ENCODE peak calls at places on chromosomes 2 and 18, in seven cellular contexts. N is kidney epithelial cell, P is aorta, U is colonic mucosa, R is H7, I is neural progenitor cell, T is GM12878. M is an unnamed sample.
A peak's percentile ranks its signal among the peaks of the same experiment; 100 is the strongest.

GRCh38 chr2:227238242-227239237 is 74.1 kb downstream of the COL4A3 start:
- DNase-seq in N (peak; percentile 34), R (peak; percentile 47), T (peak; percentile 21), P (peak; percentile 86), I (peak; percentile 77), U (peak; percentile 74), M (peak; percentile 32)

GRCh38 chr2:54945401-54946219 is 104.6 kb downstream of the RTN4 start:
- DNase-seq in U (no peak), I (no peak), P (peak; percentile 83), N (no peak), R (no peak), T (peak; percentile 15), M (no peak)

GRCh38 chr2:15756011-15756550 is 164.4 kb downstream of the DDX1 start:
- DNase-seq in R (no peak), U (no peak), P (no peak), N (no peak), I (no peak), T (no peak), M (no peak)

GRCh38 chr2:37085731-37086147 is 1.4 kb downstream of the GPATCH11 start:
- DNase-seq in R (no peak), I (no peak), P (no peak), T (no peak), N (no peak), U (no peak), M (no peak)

GRCh38 chr2:121071058-121071504 is 213.9 kb downstream of the TFCP2L1 start:
- DNase-seq in P (peak; percentile 93), T (no peak), U (peak; percentile 70), N (no peak), I (peak; percentile 83), R (peak; percentile 97), M (no peak)

GRCh38 chr2:216082388-216082733 is 642 bp downstream of the TMEM169 start:
- DNase-seq in N (no peak), T (no peak), U (no peak), R (peak; percentile 35), I (no peak), P (no peak), M (no peak)

GRCh38 chr18:30248061-30248460 is 794.5 kb downstream of the DSC3 start:
- DNase-seq in I (no peak), U (no peak), N (no peak), T (no peak), R (no peak), P (no peak), M (no peak)

GRCh38 chr2:180599804-180600203 is 380.6 kb upstream of the UBE2E3 start:
- DNase-seq in I (no peak), P (no peak), R (no peak), U (no peak), T (no peak), N (no peak), M (no peak)

GRCh38 chr18:32383040-32383819 is 87.5 kb downstream of the GAREM1 start:
- DNase-seq in U (no peak), I (no peak), P (no peak), R (no peak), N (peak; percentile 85), T (no peak), M (no peak)

GRCh38 chr2:70182689-70183088 is 8.1 kb downstream of the C2orf42 start:
- DNase-seq in U (no peak), T (no peak), I (no peak), N (no peak), R (no peak), P (no peak), M (no peak)

GRCh38 chr2:239825705-239825979 is 199.5 kb downstream of the NDUFA10 start:
- DNase-seq in U (no peak), P (no peak), N (no peak), R (no peak), T (no peak), I (no peak), M (no peak)

GRCh38 chr2:241541564-241542277 is 16.8 kb upstream of the BOK start:
- DNase-seq in I (peak; percentile 38), U (no peak), P (no peak), R (no peak), T (no peak), N (no peak), M (no peak)

GRCh38 chr2:146741260-146741659 is 1103.6 kb upstream of the ACVR2A start:
- DNase-seq in P (no peak), I (no peak), T (no peak), N (no peak), R (no peak), U (no peak), M (no peak)

GRCh38 chr18:49400398-49401072 is 59.9 kb downstream of the DYM start:
- DNase-seq in U (no peak), N (peak; percentile 58), P (no peak), T (no peak), I (no peak), R (no peak), M (peak; percentile 29)

GRCh38 chr2:3132466-3132865 is 245.2 kb downstream of the EIPR1 start:
- DNase-seq in R (peak; percentile 8), P (no peak), N (no peak), T (no peak), U (no peak), I (no peak), M (no peak)

GRCh38 chr2:38702413-38702812 is 36.5 kb downstream of the GALM start:
- DNase-seq in N (peak; percentile 52), I (no peak), U (no peak), T (no peak), R (no peak), P (no peak), M (no peak)

GRCh38 chr2:217360781-217361485 is 501.1 kb upstream of the TNP1 start:
- DNase-seq in R (no peak), T (no peak), P (no peak), U (no peak), N (peak; percentile 34), I (no peak), M (no peak)

GRCh38 chr18:79718878-79719477 is 39.4 kb downstream of the CTDP1 start:
- DNase-seq in I (no peak), T (no peak), U (no peak), N (no peak), P (no peak), R (no peak), M (no peak)

GRCh38 chr2:55119711-55120487 is 69.6 kb upstream of the RTN4 start:
- DNase-seq in I (no peak), U (no peak), R (no peak), P (no peak), T (no peak), N (no peak), M (no peak)

GRCh38 chr2:24850944-24851343 is 57.7 kb downstream of the CENPO start:
- DNase-seq in I (no peak), R (no peak), P (no peak), U (no peak), T (no peak), N (no peak), M (no peak)

GRCh38 chr2:131094655-131095281 is 1.5 kb upstream of the FAM168B start:
- DNase-seq in U (no peak), I (no peak), P (no peak), T (no peak), N (no peak), R (no peak), M (no peak)

GRCh38 chr2:232235716-232236115 is 142.8 kb upstream of the ALPP start:
- DNase-seq in U (peak; percentile 32), P (no peak), R (peak; percentile 50), I (peak; percentile 70), N (no peak), T (no peak), M (no peak)

GRCh38 chr2:43414033-43414432 is 181.8 kb downstream of the THADA start:
- DNase-seq in I (no peak), R (no peak), P (no peak), U (no peak), T (no peak), N (no peak), M (no peak)

GRCh38 chr2:43412121-43412753 is 183.6 kb downstream of the THADA start:
- DNase-seq in R (no peak), P (no peak), N (no peak), U (no peak), I (no peak), T (no peak), M (no peak)

GRCh38 chr2:43417296-43417695 is 178.5 kb downstream of the THADA start:
- DNase-seq in N (no peak), U (no peak), R (no peak), P (no peak), I (no peak), T (no peak), M (no peak)

GRCh38 chr2:43415582-43415981 is 180.3 kb downstream of the THADA start:
- DNase-seq in U (no peak), R (no peak), T (no peak), N (no peak), I (no peak), P (no peak), M (no peak)

GRCh38 chr2:43414586-43415125 is 181.2 kb downstream of the THADA start:
- DNase-seq in R (no peak), N (no peak), U (no peak), T (no peak), I (no peak), P (no peak), M (no peak)
- H3K4me3 ChIP-seq in R (no peak overlapping the region), N (no peak overlapping the region), U (no peak overlapping the region), T (no peak overlapping the region), I (no peak overlapping the region), P (no peak overlapping the region), M (no peak overlapping the region)

GRCh38 chr2:46615555-46616487 is 136.5 kb downstream of the TMEM247 start:
- DNase-seq in I (peak; percentile 64), T (no peak), N (no peak), U (peak; percentile 45), P (no peak), R (peak; percentile 53), M (no peak)
- H3K4me3 ChIP-seq in I (peak overlapping the region; percentile 94), T (peak overlapping the region; percentile 86), N (peak overlapping the region; percentile 99), U (peak overlapping the region; percentile 91), P (peak overlapping the region; percentile 87), R (peak overlapping the region; percentile 88), M (peak overlapping the region; percentile 77)

GRCh38 chr2:64875368-64875767 is 113.8 kb upstream of the SLC1A4 start:
- DNase-seq in U (no peak), I (no peak), R (no peak), T (no peak), P (no peak), N (no peak), M (no peak)

GRCh38 chr2:64874593-64874992 is 114.6 kb upstream of the SLC1A4 start:
- DNase-seq in R (no peak), N (no peak), U (no peak), P (no peak), T (no peak), I (no peak), M (no peak)

GRCh38 chr2:64876137-64876647 is 113.0 kb upstream of the SLC1A4 start:
- DNase-seq in T (no peak), N (peak; percentile 79), R (peak; percentile 46), P (no peak), I (peak; percentile 86), U (peak; percentile 63), M (no peak)

GRCh38 chr2:64869126-64869525 is 120.1 kb upstream of the SLC1A4 start:
- DNase-seq in P (peak; percentile 50), I (no peak), U (no peak), R (no peak), T (no peak), N (no peak), M (no peak)

GRCh38 chr2:64873472-64873924 is 115.7 kb upstream of the SLC1A4 start:
- DNase-seq in T (no peak), N (no peak), I (peak; percentile 82), R (peak; percentile 91), P (peak; percentile 95), U (peak; percentile 87), M (no peak)
- H3K4me3 ChIP-seq in T (peak overlapping the region; percentile 23), N (no peak overlapping the region), I (no peak overlapping the region), R (no peak overlapping the region), P (no peak overlapping the region), U (no peak overlapping the region), M (peak overlapping the region; percentile 11)

GRCh38 chr2:69177063-69177771 is 164.2 kb downstream of the ANTXR1 start:
- DNase-seq in R (peak; percentile 46), U (peak; percentile 45), I (peak; percentile 61), N (no peak), P (peak; percentile 77), T (no peak), M (no peak)
- H3K4me3 ChIP-seq in R (no peak overlapping the region), U (no peak overlapping the region), I (no peak overlapping the region), N (no peak overlapping the region), P (no peak overlapping the region), T (no peak overlapping the region), M (no peak overlapping the region)

M was measured in Jurkat, Clone E6-1.